ENCODE peak calls at places on chromosomes 7 and 10, in seven cellular contexts. One of them, this sample, is unnamed.
A peak's percentile ranks its signal among the peaks of the same experiment; 100 is the strongest.

GRCh38 chr10:118741994-118742393 is 12.8 kb downstream of the CACUL1 start:
- DNase-seq in esophagus squamous epithelium: no peak
- DNase-seq in left colon: no peak
- DNase-seq in RWPE1: peak; percentile 71
- DNase-seq in Daoy: no peak
- DNase-seq in MCF 10A: no peak
- DNase-seq in SW 1271: no peak
- DNase-seq in this sample: no peak

GRCh38 chr7:158707610-158708009 is 3.0 kb upstream of the NCAPG2 start:
- DNase-seq in esophagus squamous epithelium: no peak
- DNase-seq in left colon: no peak
- DNase-seq in RWPE1: no peak
- DNase-seq in Daoy: no peak
- DNase-seq in MCF 10A: no peak
- DNase-seq in SW 1271: no peak
- DNase-seq in this sample: no peak

GRCh38 chr10:53276797-53277196 is 504.2 kb upstream of the MBL2 start:
- DNase-seq in esophagus squamous epithelium: no peak
- DNase-seq in left colon: no peak
- DNase-seq in RWPE1: no peak
- DNase-seq in Daoy: no peak
- DNase-seq in MCF 10A: no peak
- DNase-seq in SW 1271: no peak
- DNase-seq in this sample: no peak

GRCh38 chr7:111903797-111904196 is 302.4 kb downstream of the DOCK4 start:
- DNase-seq in esophagus squamous epithelium: no peak
- DNase-seq in left colon: no peak
- DNase-seq in RWPE1: peak; percentile 72
- DNase-seq in Daoy: peak; percentile 21
- DNase-seq in MCF 10A: peak; percentile 56
- DNase-seq in SW 1271: no peak
- DNase-seq in this sample: no peak

GRCh38 chr10:70890917-70891431 is 2.6 kb upstream of the PCBD1 start:
- DNase-seq in esophagus squamous epithelium: no peak
- DNase-seq in left colon: no peak
- DNase-seq in RWPE1: no peak
- DNase-seq in Daoy: no peak
- DNase-seq in MCF 10A: no peak
- DNase-seq in SW 1271: no peak
- DNase-seq in this sample: no peak

GRCh38 chr10:94029955-94030354 is 36.2 kb downstream of the PLCE1 start:
- DNase-seq in esophagus squamous epithelium: no peak
- DNase-seq in left colon: no peak
- DNase-seq in RWPE1: no peak
- DNase-seq in Daoy: no peak
- DNase-seq in MCF 10A: no peak
- DNase-seq in SW 1271: no peak
- DNase-seq in this sample: no peak

GRCh38 chr7:143505845-143506244 is 28.2 kb downstream of the TAS2R41 start:
- DNase-seq in esophagus squamous epithelium: no peak
- DNase-seq in left colon: no peak
- DNase-seq in RWPE1: no peak
- DNase-seq in Daoy: no peak
- DNase-seq in MCF 10A: no peak
- DNase-seq in SW 1271: no peak
- DNase-seq in this sample: no peak

GRCh38 chr7:150481207-150481920 is 30.9 kb downstream of the GIMAP8 start:
- DNase-seq in esophagus squamous epithelium: no peak
- DNase-seq in left colon: no peak
- DNase-seq in RWPE1: no peak
- DNase-seq in Daoy: no peak
- DNase-seq in MCF 10A: no peak
- DNase-seq in SW 1271: no peak
- DNase-seq in this sample: no peak

GRCh38 chr10:37146443-37146842 is 21.0 kb downstream of the ANKRD30A start:
- DNase-seq in esophagus squamous epithelium: no peak
- DNase-seq in left colon: no peak
- DNase-seq in RWPE1: no peak
- DNase-seq in Daoy: no peak
- DNase-seq in MCF 10A: no peak
- DNase-seq in SW 1271: no peak
- DNase-seq in this sample: no peak

GRCh38 chr10:130226012-130226411 is 89.8 kb downstream of the GLRX3 start:
- DNase-seq in esophagus squamous epithelium: no peak
- DNase-seq in left colon: no peak
- DNase-seq in RWPE1: no peak
- DNase-seq in Daoy: no peak
- DNase-seq in MCF 10A: no peak
- DNase-seq in SW 1271: no peak
- DNase-seq in this sample: no peak

GRCh38 chr10:119090968-119091367 is 10.4 kb upstream of the EIF3A start:
- DNase-seq in esophagus squamous epithelium: no peak
- DNase-seq in left colon: peak; percentile 56
- DNase-seq in RWPE1: peak; percentile 93
- DNase-seq in Daoy: peak; percentile 81
- DNase-seq in MCF 10A: peak; percentile 80
- DNase-seq in SW 1271: peak; percentile 48
- DNase-seq in this sample: no peak

GRCh38 chr10:132040046-132040445 is 25.7 kb upstream of the JAKMIP3 start:
- DNase-seq in esophagus squamous epithelium: no peak
- DNase-seq in left colon: no peak
- DNase-seq in RWPE1: no peak
- DNase-seq in Daoy: no peak
- DNase-seq in MCF 10A: no peak
- DNase-seq in SW 1271: no peak
- DNase-seq in this sample: no peak

GRCh38 chr7:157211710-157212109 is 73.0 kb downstream of the UBE3C start:
- DNase-seq in esophagus squamous epithelium: no peak
- DNase-seq in left colon: no peak
- DNase-seq in RWPE1: no peak
- DNase-seq in Daoy: peak; percentile 81
- DNase-seq in MCF 10A: no peak
- DNase-seq in SW 1271: no peak
- DNase-seq in this sample: no peak

GRCh38 chr7:2279873-2280272 is 34.4 kb downstream of the SNX8 start:
- DNase-seq in esophagus squamous epithelium: no peak
- DNase-seq in left colon: no peak
- DNase-seq in RWPE1: no peak
- DNase-seq in Daoy: no peak
- DNase-seq in MCF 10A: no peak
- DNase-seq in SW 1271: no peak
- DNase-seq in this sample: no peak

GRCh38 chr10:76939862-76940495 is 697.6 kb downstream of the KCNMA1 start:
- DNase-seq in esophagus squamous epithelium: no peak
- DNase-seq in left colon: no peak
- DNase-seq in RWPE1: no peak
- DNase-seq in Daoy: no peak
- DNase-seq in MCF 10A: no peak
- DNase-seq in SW 1271: no peak
- DNase-seq in this sample: no peak

GRCh38 chr7:73718905-73719805 is at the start of gene STX1A:
- DNase-seq in esophagus squamous epithelium: no peak
- DNase-seq in left colon: no peak
- DNase-seq in RWPE1: peak; percentile 87
- DNase-seq in Daoy: peak; percentile 94
- DNase-seq in MCF 10A: peak; percentile 73
- DNase-seq in SW 1271: peak; percentile 18
- DNase-seq in this sample: peak; percentile 56

GRCh38 chr7:101068401-101068800 is 16.9 kb upstream of the TRIM56 start:
- DNase-seq in esophagus squamous epithelium: no peak
- DNase-seq in left colon: no peak
- DNase-seq in RWPE1: no peak
- DNase-seq in Daoy: no peak
- DNase-seq in MCF 10A: no peak
- DNase-seq in SW 1271: no peak
- DNase-seq in this sample: no peak

GRCh38 chr7:104664648-104665047 is 336.2 kb downstream of the LHFPL3 start:
- DNase-seq in esophagus squamous epithelium: no peak
- DNase-seq in left colon: no peak
- DNase-seq in RWPE1: no peak
- DNase-seq in Daoy: no peak
- DNase-seq in MCF 10A: no peak
- DNase-seq in SW 1271: no peak
- DNase-seq in this sample: no peak

GRCh38 chr10:131974034-131974817 is 7.5 kb downstream of the BNIP3 start:
- DNase-seq in esophagus squamous epithelium: no peak
- DNase-seq in left colon: no peak
- DNase-seq in RWPE1: no peak
- DNase-seq in Daoy: no peak
- DNase-seq in MCF 10A: no peak
- DNase-seq in SW 1271: no peak
- DNase-seq in this sample: no peak

GRCh38 chr7:113120647-113121046 is 2.3 kb upstream of the SMIM30 start:
- DNase-seq in esophagus squamous epithelium: no peak
- DNase-seq in left colon: no peak
- DNase-seq in RWPE1: no peak
- DNase-seq in Daoy: no peak
- DNase-seq in MCF 10A: no peak
- DNase-seq in SW 1271: no peak
- DNase-seq in this sample: no peak

GRCh38 chr7:135773451-135773850 is 24.8 kb upstream of the FAM180A start:
- DNase-seq in esophagus squamous epithelium: no peak
- DNase-seq in left colon: no peak
- DNase-seq in RWPE1: no peak
- DNase-seq in Daoy: no peak
- DNase-seq in MCF 10A: no peak
- DNase-seq in SW 1271: no peak
- DNase-seq in this sample: no peak

This sample was measured in Peyer's patch.